ENCODE peak calls at places on chromosomes 3 and 15, in five cellular contexts. W is IMR-90, B is Daoy, X is choroid plexus epithelial cell, R is MM.1S. K is an unnamed sample.

GRCh38 chr15:38549222-38549621 is 15.4 kb downstream of the RASGRP1 start:
- DNase-seq in W (peak), B (no peak), X (no peak), R (no peak), K (no peak)

GRCh38 chr3:197031315-197032285 is 2.0 kb upstream of the MELTF start:
- DNase-seq in W (peak), B (peak), X (peak), R (no peak), K (peak)

GRCh38 chr15:67967871-67968423 is 86.2 kb upstream of the PIAS1 start:
- DNase-seq in W (peak), B (peak), X (peak), R (no peak), K (no peak)

GRCh38 chr3:177567833-177568232 is 370.6 kb upstream of the TBL1XR1 start:
- DNase-seq in W (no peak), B (peak), X (no peak), R (no peak), K (no peak)

GRCh38 chr3:30531017-30531570 is 75.3 kb upstream of the TGFBR2 start:
- DNase-seq in W (no peak), B (no peak), X (no peak), R (no peak), K (no peak)

GRCh38 chr3:130539005-130539404 is 22.0 kb downstream of the COL6A6 start:
- DNase-seq in W (peak), B (peak), X (peak), R (peak), K (no peak)

GRCh38 chr15:25787855-25788521 is 75.1 kb downstream of the ATP10A start:
- DNase-seq in W (peak), B (peak), X (no peak), R (no peak), K (no peak)

GRCh38 chr3:11509175-11510000 is 134.3 kb downstream of the VGLL4 start:
- DNase-seq in W (peak), B (peak), X (peak), R (no peak), K (peak)

GRCh38 chr3:45777753-45778386 is 18.5 kb downstream of the SLC6A20 start:
- DNase-seq in W (no peak), B (no peak), X (no peak), R (no peak), K (no peak)

GRCh38 chr15:41789237-41789636 is 15.0 kb downstream of the MAPKBP1 start:
- DNase-seq in W (no peak), B (no peak), X (no peak), R (no peak), K (no peak)